ENCODE peak calls at places on chromosome 18, in ten cellular contexts. W is Panc1, A is right lobe of liver, U is PC-9, Z is mucosa of descending colon, V is lower lobe of right lung, H is fibroblast of villous mesenchyme, Q is heart right ventricle, I is tibial nerve, O is HCT116. L is an unnamed sample.
A peak's percentile ranks its signal among the peaks of the same experiment; 100 is the strongest.

GRCh38 chr18:48743046-48743445 is 204.2 kb downstream of the CTIF start:
- DNase-seq in W (no peak), I (peak; percentile 71), U (no peak), H (peak; percentile 81), O (no peak), Q (peak; percentile 37), A (no peak), Z (peak; percentile 34), V (peak; percentile 68), L (peak; percentile 69)

GRCh38 chr18:5197032-5197434 is at the start of gene AKAIN1:
- DNase-seq in Z (peak; percentile 17), I (no peak), V (no peak), O (no peak), U (no peak), W (no peak), H (peak; percentile 28), Q (peak; percentile 18), A (peak; percentile 58), L (no peak)

GRCh38 chr18:79625195-79625923 is 54.2 kb upstream of the CTDP1 start:
- DNase-seq in U (no peak), W (no peak), Z (peak; percentile 16), O (no peak), V (no peak), Q (no peak), I (no peak), H (no peak), A (no peak), L (no peak)

GRCh38 chr18:78430171-78430857 is 549.3 kb upstream of the SALL3 start:
- DNase-seq in Q (no peak), A (no peak), W (no peak), I (no peak), H (no peak), Z (no peak), V (no peak), U (no peak), O (no peak), L (no peak)

GRCh38 chr18:26978812-26979341 is 113.4 kb upstream of the AQP4 start:
- DNase-seq in Z (no peak), V (no peak), W (no peak), Q (no peak), O (no peak), A (no peak), H (no peak), U (no peak), I (no peak), L (no peak)

GRCh38 chr18:69158949-69159348 is 241.7 kb upstream of the DOK6 start:
- DNase-seq in W (no peak), O (no peak), Z (no peak), A (no peak), U (no peak), H (no peak), I (no peak), Q (no peak), V (no peak), L (no peak)

GRCh38 chr18:55319517-55319905 is 268.5 kb downstream of the TCF4 start:
- DNase-seq in H (peak; percentile 66), I (no peak), U (no peak), V (no peak), W (no peak), A (no peak), Q (no peak), Z (no peak), O (no peak), L (peak; percentile 61)

GRCh38 chr18:12359515-12359927 is 17.5 kb downstream of the AFG3L2 start:
- DNase-seq in U (no peak), O (no peak), I (no peak), V (no peak), A (no peak), Z (no peak), W (no peak), Q (no peak), H (peak; percentile 41), L (no peak)

GRCh38 chr18:55221577-55221976 is 262.3 kb upstream of the CCDC68 start:
- DNase-seq in U (no peak), V (no peak), W (no peak), Q (no peak), I (no peak), H (no peak), A (no peak), O (no peak), Z (no peak), L (no peak)

GRCh38 chr18:55351980-55352714 is 235.8 kb downstream of the TCF4 start:
- DNase-seq in Z (no peak), W (no peak), U (no peak), V (no peak), Q (no peak), A (no peak), I (no peak), O (no peak), H (peak; percentile 19), L (no peak)

GRCh38 chr18:76446746-76447267 is 48.2 kb downstream of the ZNF516 start:
- DNase-seq in Z (no peak), I (no peak), V (no peak), O (no peak), Q (no peak), U (no peak), W (no peak), A (no peak), H (no peak), L (no peak)

GRCh38 chr18:56353676-56354260 is 284.6 kb downstream of the TXNL1 start:
- DNase-seq in Z (no peak), H (no peak), U (no peak), W (no peak), A (no peak), V (no peak), Q (no peak), O (no peak), I (no peak), L (no peak)

DNA sequence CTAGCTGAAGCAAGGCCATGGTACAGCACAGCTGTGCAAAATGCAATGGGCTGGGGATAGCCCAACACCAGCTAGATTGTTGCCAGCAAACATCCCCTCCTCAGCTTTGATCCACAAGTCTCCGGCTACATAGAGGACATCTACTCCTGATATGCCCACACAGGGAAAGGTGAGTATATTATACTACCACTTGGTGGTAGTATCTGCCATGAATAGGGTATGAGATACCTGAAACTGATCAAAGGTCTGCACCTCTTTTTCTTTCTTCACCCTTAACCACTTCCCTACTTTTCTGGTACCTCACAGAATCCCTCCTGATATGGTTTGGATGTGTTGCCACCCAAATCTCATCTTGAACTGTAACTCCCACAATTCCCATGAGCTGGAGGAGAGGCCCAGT is 279.8 kb downstream of the TXNL1 start:
- DNase-seq in O (no peak), A (no peak), W (no peak), U (no peak), Q (no peak), H (no peak), Z (no peak), V (no peak), I (no peak), L (no peak)
- TF ChIP-seq CTCF in O (no peak), A (peak; percentile 30), W (no peak), U (peak; percentile 56), Q (no peak), H (no peak), Z (no peak), V (no peak), I (no peak), L (peak; percentile 45)

GRCh38 chr18:58136865-58137264 is 92.8 kb downstream of the NEDD4L start:
- DNase-seq in V (no peak), Q (no peak), A (no peak), Z (no peak), W (no peak), I (no peak), O (no peak), H (no peak), U (no peak), L (no peak)

GRCh38 chr18:58143391-58143790 is 99.4 kb downstream of the NEDD4L start:
- DNase-seq in I (no peak), A (no peak), U (no peak), H (peak; percentile 98), W (no peak), Z (no peak), O (no peak), Q (no peak), V (no peak), L (no peak)

GRCh38 chr18:58139627-58140026 is 95.6 kb downstream of the NEDD4L start:
- DNase-seq in I (no peak), U (no peak), A (no peak), W (no peak), O (no peak), Z (no peak), Q (no peak), V (no peak), H (no peak), L (no peak)

GRCh38 chr18:58144106-58144505 is 100.1 kb downstream of the NEDD4L start:
- DNase-seq in Z (no peak), U (no peak), O (no peak), W (no peak), Q (no peak), H (no peak), V (no peak), A (no peak), I (no peak), L (no peak)

DNA sequence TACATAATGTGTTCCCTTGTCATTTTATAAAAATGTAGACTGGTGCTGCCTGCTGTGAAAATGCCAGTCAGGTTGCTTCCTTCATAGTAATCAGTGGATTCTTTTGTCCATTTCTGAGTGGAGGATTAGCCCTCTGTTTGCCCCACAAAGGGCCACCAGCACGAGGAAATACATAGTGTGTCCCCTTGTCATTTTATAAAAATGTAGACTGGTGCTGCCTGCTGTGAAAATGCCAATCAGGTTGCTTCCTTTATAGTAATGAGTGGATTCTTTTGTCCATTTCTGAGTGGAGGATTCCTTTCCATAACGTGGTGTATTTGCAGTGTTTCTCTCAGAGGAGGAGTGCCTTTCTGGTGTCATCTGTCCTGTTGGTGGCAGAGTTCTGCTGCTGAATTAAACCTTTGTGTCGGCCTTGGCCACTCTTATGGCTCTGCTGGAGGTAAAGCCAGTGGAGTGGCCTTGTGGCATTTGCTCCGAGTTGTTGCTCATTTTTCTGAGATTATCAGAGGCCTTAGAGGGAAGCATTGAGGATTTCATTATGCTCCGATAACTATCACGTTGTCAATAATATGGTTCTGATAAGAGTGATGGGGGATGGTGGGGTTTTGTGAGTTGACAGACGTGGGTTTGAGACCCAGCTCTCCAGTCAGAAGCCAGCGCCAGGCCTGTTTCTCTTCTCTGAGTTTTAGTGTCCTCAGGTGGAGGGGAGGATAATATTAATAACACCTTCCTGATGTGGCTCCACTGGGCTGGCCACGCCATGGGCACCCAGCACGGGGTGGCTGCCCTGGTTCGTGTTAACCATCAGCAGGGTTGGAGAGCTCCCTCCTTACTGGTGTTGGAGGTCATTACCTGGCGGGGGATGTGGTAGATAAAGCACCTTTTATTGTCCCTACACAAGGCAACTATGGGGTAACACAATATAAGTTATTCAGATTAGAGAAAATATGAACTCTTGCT is 96.6 kb downstream of the NEDD4L start:
- DNase-seq in Z (peak; percentile 41), U (no peak), A (no peak), I (no peak), O (no peak), V (no peak), W (no peak), H (no peak), Q (no peak), L (no peak)
- TF ChIP-seq CTCF in Z (no peak), U (no peak), A (peak; percentile 40), I (no peak), O (no peak), V (no peak), W (no peak), H (no peak), Q (no peak), L (peak; percentile 14)

GRCh38 chr18:56645415-56646016 is 5.6 kb upstream of the WDR7 start:
- DNase-seq in Z (no peak), O (peak; percentile 26), I (no peak), Q (no peak), V (no peak), W (no peak), H (no peak), A (no peak), U (no peak), L (no peak)
- TF ChIP-seq CTCF in Z (no peak), O (peak; percentile 66), I (no peak), Q (no peak), V (peak; percentile 44), W (peak; percentile 68), H (peak; percentile 52), A (peak; percentile 51), U (peak; percentile 69), L (peak; percentile 80)

GRCh38 chr18:67047334-67047733 is 443.4 kb upstream of the CDH19 start:
- DNase-seq in H (no peak), Z (no peak), Q (no peak), U (no peak), A (no peak), V (no peak), W (no peak), O (no peak), I (no peak), L (no peak)
- TF ChIP-seq CTCF in H (no peak), Z (no peak), Q (no peak), U (no peak), A (no peak), V (no peak), W (no peak), O (no peak), I (no peak), L (no peak)

L was measured in HFFc6.